ENCODE peak calls at places on chromosomes 13 and 19, in five cellular contexts. S, C, H, V and Y are unnamed samples.

GRCh38 chr19:49691243-49692101 is 556 bp downstream of the CPT1C start:
- DNase-seq in S (no peak), C (peak; percentile 64), H (peak; percentile 79), V (no peak), Y (peak; percentile 44)

GRCh38 chr13:23022667-23023066 is 158.1 kb upstream of the SGCG start:
- DNase-seq in S (no peak), C (no peak), H (no peak), V (no peak), Y (no peak)

GRCh38 chr19:57978586-57979289 is 4.4 kb upstream of the C19orf18 start:
- DNase-seq in S (no peak), C (peak; percentile 7), H (no peak), V (no peak), Y (no peak)

GRCh38 chr13:25872871-25873607 is 178.8 kb downstream of the SHISA2 start:
- DNase-seq in S (no peak), C (no peak), H (no peak), V (peak; percentile 41), Y (no peak)

GRCh38 chr19:46218160-46218559 is 11.4 kb upstream of the IGFL1 start:
- DNase-seq in S (no peak), C (peak; percentile 39), H (no peak), V (no peak), Y (peak; percentile 36)

GRCh38 chr13:92913840-92914239 is 312.8 kb upstream of the GPC6 start:
- DNase-seq in S (no peak), C (no peak), H (no peak), V (no peak), Y (no peak)

GRCh38 chr13:43116242-43116641 is 92.9 kb downstream of the DNAJC15 start:
- DNase-seq in S (no peak), C (no peak), H (no peak), V (no peak), Y (no peak)

GRCh38 chr19:30209617-30210600 is 162.3 kb upstream of the ZNF536 start:
- DNase-seq in S (no peak), C (no peak), H (no peak), V (no peak), Y (no peak)

GRCh38 chr13:106143392-106143791 is 392.1 kb downstream of the EFNB2 start:
- DNase-seq in S (no peak), C (peak; percentile 65), H (no peak), V (no peak), Y (no peak)

GRCh38 chr13:79290595-79291244 is 115.3 kb downstream of the RBM26 start:
- DNase-seq in S (no peak), C (no peak), H (no peak), V (no peak), Y (no peak)

GRCh38 chr19:29674374-29675119 is 9.3 kb downstream of the PLEKHF1 start:
- DNase-seq in S (no peak), C (no peak), H (peak; percentile 52), V (no peak), Y (no peak)

GRCh38 chr13:30364876-30365275 is 57.4 kb upstream of the UBE2L5 start:
- DNase-seq in S (peak; percentile 21), C (no peak), H (no peak), V (no peak), Y (no peak)

GRCh38 chr19:11138659-11139526 is 16.7 kb downstream of the SPC24 start:
- DNase-seq in S (peak; percentile 83), C (peak; percentile 89), H (peak; percentile 90), V (peak; percentile 56), Y (peak; percentile 20)

GRCh38 chr19:48403606-48404005 is 10.1 kb downstream of the GRIN2D start:
- DNase-seq in S (peak; percentile 48), C (peak; percentile 49), H (no peak), V (no peak), Y (peak; percentile 84)

GRCh38 chr19:4517451-4518057 is 732 bp downstream of the PLIN4 start:
- DNase-seq in S (peak; percentile 24), C (no peak), H (no peak), V (no peak), Y (no peak)

GRCh38 chr13:47457631-47458030 is 543.4 kb downstream of the SUCLA2 start:
- DNase-seq in S (no peak), C (no peak), H (no peak), V (no peak), Y (no peak)

GRCh38 chr13:47463002-47463401 is 538.1 kb downstream of the SUCLA2 start:
- DNase-seq in S (no peak), C (no peak), H (no peak), V (no peak), Y (no peak)

GRCh38 chr13:47455581-47455980 is 545.5 kb downstream of the SUCLA2 start:
- DNase-seq in S (no peak), C (peak; percentile 51), H (no peak), V (no peak), Y (no peak)

GRCh38 chr13:47463726-47464125 is 537.3 kb downstream of the SUCLA2 start:
- DNase-seq in S (no peak), C (no peak), H (no peak), V (no peak), Y (no peak)

GRCh38 chr13:47459512-47459911 is 541.6 kb downstream of the SUCLA2 start:
- DNase-seq in S (no peak), C (peak; percentile 42), H (no peak), V (no peak), Y (no peak)
- TF ChIP-seq CTCF in S (no peak), C (peak; percentile 57), H (no peak), V (no peak), Y (no peak)

DNA sequence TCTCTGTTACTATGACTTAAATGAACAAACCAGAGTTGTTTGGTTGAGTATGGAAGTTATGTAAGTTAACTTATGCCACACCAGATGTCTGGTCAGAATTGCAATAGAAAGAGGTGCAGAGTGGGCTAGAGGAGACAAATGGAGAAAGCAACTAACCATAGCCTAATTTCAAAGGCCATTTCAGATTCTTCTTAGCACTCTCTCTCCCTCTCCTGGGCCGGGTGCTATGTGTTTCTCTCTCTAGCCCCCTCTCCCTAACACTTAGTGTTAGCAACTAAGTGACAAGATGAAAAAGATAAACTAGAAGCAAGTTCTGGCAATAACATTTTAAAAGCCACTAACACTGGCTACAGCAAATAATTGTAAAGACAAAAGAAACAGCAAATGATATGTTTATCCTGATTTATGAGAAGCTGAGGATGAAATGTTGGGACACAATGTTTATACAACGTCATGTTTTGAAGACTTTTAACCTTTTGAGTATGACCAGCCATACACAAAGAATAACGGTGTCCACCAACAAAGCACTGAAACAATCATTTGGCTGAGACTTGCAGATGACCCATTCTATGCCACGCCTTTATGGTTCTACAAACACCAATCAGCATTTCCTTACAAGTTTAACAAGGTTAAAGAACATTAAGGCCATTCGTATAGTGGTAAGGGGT is 18.6 kb downstream of the SERPINE3 start:
- DNase-seq in S (no peak), C (no peak), H (no peak), V (no peak), Y (no peak)
- TF ChIP-seq CTCF in S (no peak), C (no peak), H (no peak), V (no peak), Y (no peak)

DNA sequence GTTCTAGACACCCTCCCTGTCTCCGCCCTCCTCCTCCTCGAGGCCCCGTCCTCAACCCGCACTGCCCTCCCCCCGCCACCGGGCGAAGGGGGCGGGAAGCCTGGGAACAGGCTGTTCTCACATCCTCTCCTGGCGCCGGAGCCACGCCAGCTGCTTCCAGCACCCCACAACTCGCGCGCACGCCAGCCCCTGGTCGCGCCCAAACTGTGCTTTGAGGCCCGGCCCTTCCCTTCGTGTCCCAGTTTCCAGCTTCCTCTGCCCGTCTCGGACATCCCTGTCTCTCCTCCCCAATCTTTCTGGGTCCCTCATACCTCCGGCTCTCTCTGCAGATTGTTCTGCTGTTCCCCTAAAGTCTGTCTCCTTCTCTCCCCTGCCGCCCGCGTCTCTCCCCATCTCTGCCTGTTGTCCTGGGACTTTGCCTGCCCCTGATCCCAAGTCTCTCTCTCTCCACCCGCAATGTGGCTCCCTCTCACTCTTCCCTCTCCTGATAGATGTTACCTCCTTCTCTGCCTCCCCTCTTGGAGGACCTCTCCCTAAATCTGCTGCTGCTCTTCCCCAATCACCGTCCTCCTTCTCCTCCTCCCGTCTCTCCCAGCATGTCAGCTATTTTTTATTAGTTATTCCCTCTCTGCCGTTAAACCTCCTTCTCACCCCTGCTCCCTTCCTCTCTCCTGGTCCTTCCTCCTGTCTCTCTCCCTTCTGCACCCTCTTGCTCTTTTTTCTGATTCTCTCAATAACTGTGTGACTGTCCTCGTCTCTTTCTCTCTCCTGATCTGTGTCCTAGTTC is 14.2 kb downstream of the DPF1 start:
- DNase-seq in S (peak; percentile 76), C (no peak), H (peak; percentile 85), V (peak; percentile 54), Y (no peak)
- TF ChIP-seq CTCF in S (no peak), C (no peak), H (no peak), V (no peak), Y (no peak)

GRCh38 chr19:12757544-12758274 is 6.1 kb downstream of the BEST2 start:
- DNase-seq in S (peak; percentile 66), C (peak; percentile 90), H (no peak), V (no peak), Y (peak; percentile 85)

GRCh38 chr19:12751635-12752034 is at the start of gene BEST2:
- DNase-seq in S (no peak), C (no peak), H (no peak), V (no peak), Y (no peak)

GRCh38 chr19:12752056-12752781 is 628 bp downstream of the BEST2 start:
- DNase-seq in S (no peak), C (no peak), H (no peak), V (no peak), Y (no peak)

GRCh38 chr19:12756150-12756883 is 4.7 kb downstream of the BEST2 start:
- DNase-seq in S (no peak), C (no peak), H (no peak), V (no peak), Y (no peak)

DNA sequence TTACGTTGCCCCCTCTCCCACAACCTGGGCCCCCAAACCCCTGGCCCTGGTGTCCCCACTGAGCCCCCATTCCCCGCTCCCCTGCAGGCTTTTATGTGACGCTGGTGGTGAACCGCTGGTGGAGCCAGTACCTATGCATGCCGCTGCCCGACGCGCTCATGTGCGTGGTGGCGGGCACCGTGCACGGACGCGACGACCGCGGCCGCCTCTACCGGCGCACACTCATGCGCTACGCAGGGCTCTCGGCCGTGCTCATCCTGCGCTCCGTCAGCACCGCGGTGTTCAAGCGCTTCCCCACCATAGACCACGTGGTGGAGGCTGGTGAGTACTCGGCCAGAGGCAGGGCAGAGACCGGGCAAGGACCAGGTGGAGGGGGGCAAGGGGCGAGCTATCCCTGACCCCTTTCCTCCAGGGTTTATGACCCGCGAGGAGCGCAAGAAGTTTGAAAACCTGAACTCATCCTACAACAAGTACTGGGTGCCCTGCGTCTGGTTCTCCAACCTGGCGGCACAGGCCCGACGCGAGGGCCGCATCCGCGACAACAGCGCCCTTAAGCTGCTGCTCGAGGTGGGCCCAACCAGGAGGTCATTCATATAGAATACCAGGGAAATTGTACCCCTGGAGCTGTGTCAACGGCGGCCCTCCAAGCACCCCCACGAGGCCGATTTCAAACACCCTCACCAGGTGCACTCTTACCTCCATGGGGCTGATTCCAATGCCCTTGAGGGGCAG is 3.0 kb downstream of the BEST2 start:
- DNase-seq in S (no peak), C (no peak), H (no peak), V (no peak), Y (no peak)
- TF ChIP-seq CTCF in S (no peak), C (no peak), H (no peak), V (no peak), Y (no peak)

GRCh38 chr13:21328201-21328600 is 130.9 kb downstream of the ZDHHC20 start:
- DNase-seq in S (no peak), C (no peak), H (no peak), V (no peak), Y (no peak)
- TF ChIP-seq CTCF in S (no peak), C (no peak), H (no peak), V (no peak), Y (no peak)